ENCODE peak calls at places on chromosomes 11 and 22, in four cellular contexts. L is HAP-1; G is thoracic aorta; N is CD4-positive, alpha-beta T cell. K is an unnamed sample. For H3K9me3, the result is how much of the 10 kb centered on the place peaks cover.

GRCh38 chr22:22036588-22036987 is 54.0 kb upstream of the TOP3B start:
- DNase-seq in L (no peak), G (no peak), N (no peak), K (no peak)

GRCh38 chr22:38706101-38706884 is 549 bp downstream of the GTPBP1 start:
- DNase-seq in L (peak), G (no peak), N (peak), K (no peak)

GRCh38 chr11:69513196-69513595 is 31.7 kb downstream of the LINC01488 start:
- DNase-seq in L (no peak), G (no peak), N (no peak), K (no peak)

GRCh38 chr22:50469377-50470305 is 5.2 kb downstream of the SBF1 start:
- DNase-seq in L (no peak), G (no peak), N (peak), K (peak)

GRCh38 chr22:37465721-37466120 is 20.5 kb downstream of the MFNG start:
- DNase-seq in L (no peak), G (no peak), N (no peak), K (no peak)

GRCh38 chr11:106706355-106706754 is 311.9 kb downstream of the GUCY1A2 start:
- DNase-seq in L (no peak), G (no peak), N (no peak), K (no peak)

GRCh38 chr11:127268956-127269355 is 268.4 kb upstream of the KIRREL3 start:
- DNase-seq in L (no peak), G (no peak), N (no peak), K (no peak)

GRCh38 chr22:28710889-28711285 is 30.7 kb downstream of the CHEK2 start:
- DNase-seq in L (no peak), G (no peak), N (no peak), K (no peak)

GRCh38 chr11:126824035-126824607 is 176.4 kb downstream of the KIRREL3 start:
- DNase-seq in L (no peak), G (no peak), N (no peak), K (no peak)

GRCh38 chr22:36541831-36542391 is 12.9 kb upstream of the EIF3D start:
- DNase-seq in L (no peak), G (no peak), N (no peak), K (no peak)

GRCh38 chr11:69463181-69463891 is 18.1 kb upstream of the LINC01488 start:
- DNase-seq in L (no peak), G (no peak), N (no peak), K (no peak)

GRCh38 chr11:72573380-72573949 is 100.8 kb downstream of the PDE2A start:
- DNase-seq in L (peak), G (no peak), N (peak), K (no peak)

GRCh38 chr11:44444770-44445321 is 120.6 kb upstream of the CD82 start:
- DNase-seq in L (no peak), G (no peak), N (no peak), K (no peak)

GRCh38 chr11:118406599-118407166 is 5.3 kb downstream of the ATP5MG start:
- DNase-seq in L (no peak), G (no peak), N (no peak), K (no peak)

GRCh38 chr11:32594272-32594671 is 10.6 kb downstream of the EIF3M start:
- DNase-seq in L (no peak), G (no peak), N (no peak), K (no peak)

GRCh38 chr11:103055174-103055890 is 36.6 kb downstream of the DCUN1D5 start:
- DNase-seq in L (no peak), G (no peak), N (no peak), K (no peak)

GRCh38 chr11:63816732-63817131 is 3.5 kb downstream of the SPINDOC start:
- DNase-seq in L (no peak), G (no peak), N (no peak), K (no peak)

GRCh38 chr11:44628730-44629361 is 63.4 kb downstream of the CD82 start:
- DNase-seq in L (no peak), G (no peak), N (no peak), K (no peak)

GRCh38 chr11:83778598-83778997 is 492.4 kb upstream of the CCDC90B start:
- DNase-seq in L (no peak), G (no peak), N (no peak), K (no peak)

GRCh38 chr11:61749607-61750217 is 2.7 kb upstream of the MYRF start:
- DNase-seq in L (peak), G (no peak), N (no peak), K (no peak)

GRCh38 chr22:36197065-36197440 is 4.6 kb downstream of the APOL4 start:
- DNase-seq in L (peak), G (no peak), N (no peak), K (no peak)

GRCh38 chr22:22928666-22929380 is 41.2 kb downstream of the IGLL5 start:
- DNase-seq in L (no peak), G (no peak), N (no peak), K (no peak)

GRCh38 chr22:50114221-50114981 is 24.6 kb downstream of the MOV10L1 start:
- DNase-seq in L (no peak), G (no peak), N (no peak), K (no peak)

GRCh38 chr11:96122601-96123044 is 198.7 kb upstream of the MTMR2 start:
- DNase-seq in L (no peak), G (no peak), N (no peak), K (no peak)

GRCh38 chr11:128105511-128105910 is 481.8 kb downstream of the ETS1 start:
- DNase-seq in L (no peak), G (no peak), N (no peak), K (no peak)

GRCh38 chr11:2301631-2302272 is at the start of the genes C11orf21 and TSPAN32:
- DNase-seq in L (peak), G (no peak), N (peak), K (peak)

GRCh38 chr22:37079668-37080171 is 28.2 kb downstream of the KCTD17 start:
- DNase-seq in L (no peak), G (no peak), N (peak), K (peak)

GRCh38 chr22:23404689-23405365 is 175.3 kb downstream of the IGLL1 start:
- DNase-seq in L (peak), G (no peak), N (no peak), K (no peak)

GRCh38 chr22:39236321-39237275 is 8.2 kb downstream of the PDGFB start:
- DNase-seq in L (no peak), G (no peak), N (no peak), K (no peak)

DNA sequence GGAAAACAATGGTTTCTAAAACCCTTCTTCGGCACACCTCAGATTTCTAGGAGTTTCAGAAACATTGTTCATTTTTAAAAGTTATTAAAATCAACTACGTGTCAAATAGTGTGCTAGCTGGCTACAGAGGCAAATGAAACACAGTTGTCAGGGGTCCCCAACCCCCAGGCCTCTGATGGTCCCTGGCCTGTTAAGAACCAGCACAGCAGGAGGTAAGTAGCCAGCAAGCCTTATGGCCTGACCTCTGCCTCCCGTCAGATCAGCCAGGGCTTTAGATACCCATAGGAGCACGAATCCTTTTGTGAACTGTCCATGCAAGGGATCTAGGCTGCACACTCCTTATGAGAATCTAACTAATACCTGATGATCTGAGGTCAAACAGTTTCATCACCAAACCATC is 648.2 kb downstream of the FAM181B start:
- DNase-seq in L (no peak), G (no peak), N (no peak), K (no peak)
- H3K9me3 ChIP-seq in L (under half), G (under half), N (under half), K (under half)

GRCh38 chr11:70627219-70627618 is 228.9 kb downstream of the CTTN start:
- DNase-seq in L (no peak), G (no peak), N (no peak), K (no peak)
- H3K9me3 ChIP-seq in L (under half), G (under half), N (under half), K (under half)

GRCh38 chr11:75797116-75797515 is 17.9 kb upstream of the UVRAG start:
- DNase-seq in L (no peak), G (no peak), N (no peak), K (no peak)

GRCh38 chr11:75800136-75800675 is 14.8 kb upstream of the UVRAG start:
- DNase-seq in L (no peak), G (no peak), N (no peak), K (no peak)

GRCh38 chr11:75796091-75796435 is 18.9 kb upstream of the UVRAG start:
- DNase-seq in L (no peak), G (no peak), N (no peak), K (no peak)

GRCh38 chr11:75795276-75796090 is 19.5 kb upstream of the UVRAG start:
- DNase-seq in L (no peak), G (no peak), N (no peak), K (no peak)

DNA sequence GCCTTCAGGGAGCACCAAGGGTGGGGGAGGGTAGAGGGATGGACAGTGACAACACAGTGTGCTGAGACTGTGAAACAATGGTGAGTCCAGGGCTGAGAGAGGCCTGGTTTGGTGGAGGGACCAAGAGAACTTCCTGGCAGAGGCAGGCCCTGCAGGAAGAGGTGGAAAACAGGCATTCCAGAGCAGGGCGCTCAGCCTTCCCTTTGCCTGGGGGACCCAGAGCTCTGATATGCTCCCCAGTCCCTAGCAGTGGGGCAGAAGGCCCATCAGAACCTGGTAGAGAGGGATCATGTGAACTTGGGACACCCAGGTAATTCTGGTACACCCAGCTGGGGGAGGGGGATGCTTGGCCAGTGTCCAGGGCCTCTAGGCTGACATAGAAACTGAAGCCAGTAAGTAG is 17.2 kb upstream of the UVRAG start:
- DNase-seq in L (no peak), G (no peak), N (no peak), K (no peak)
- H3K9me3 ChIP-seq in L (under half), G (under half), N (under half), K (under half)

DNA sequence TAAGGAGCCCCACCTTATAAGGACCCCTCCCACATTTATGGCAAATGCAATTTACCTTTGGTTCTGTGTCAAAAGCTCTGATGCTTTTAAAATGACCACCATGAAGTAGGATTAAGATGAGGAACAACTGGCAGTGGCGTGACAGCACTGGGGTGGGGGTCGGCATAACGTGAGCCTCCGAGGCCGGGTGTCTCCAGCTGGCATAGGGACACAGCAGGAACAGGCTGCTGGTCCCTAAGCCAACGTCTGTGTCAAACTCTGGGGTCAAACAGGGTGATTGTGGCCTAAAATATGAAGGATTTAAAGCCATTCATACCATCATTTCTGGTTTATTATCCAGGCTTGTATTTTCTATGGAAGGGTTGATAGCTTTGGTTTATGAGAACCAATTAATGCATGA is 205.1 kb upstream of the NCAM1 start:
- DNase-seq in L (no peak), G (no peak), N (no peak), K (no peak)
- H3K9me3 ChIP-seq in L (under half), G (under half), N (under half), K (under half)

DNA sequence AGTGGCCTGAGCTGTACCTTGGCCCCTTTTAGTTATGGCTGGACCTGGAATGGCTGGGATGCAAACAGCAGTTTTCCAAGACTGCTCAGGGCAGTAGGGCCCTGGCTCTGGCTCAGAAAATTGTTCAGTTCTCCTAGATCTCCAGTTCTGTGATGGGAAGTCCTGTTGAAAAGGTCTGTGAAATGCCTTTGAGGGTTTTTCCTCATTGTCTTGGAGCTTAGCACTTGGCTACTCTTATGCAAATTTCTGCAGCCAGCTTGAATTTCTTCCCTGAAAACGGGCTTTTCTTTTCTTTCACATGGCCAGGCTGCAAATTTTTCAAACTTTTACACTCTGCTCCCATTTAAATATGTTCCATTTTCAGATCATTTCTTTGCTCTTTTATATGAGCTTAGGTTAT is 33.2 kb downstream of the OR4A15 start:
- DNase-seq in L (peak), G (no peak), N (no peak), K (no peak)
- H3K9me3 ChIP-seq in L (under half), G (under half), N (under half), K (under half)

GRCh38 chr11:130523609-130524008 is 75.2 kb downstream of the ADAMTS15 start:
- DNase-seq in L (no peak), G (no peak), N (no peak), K (no peak)
- H3K9me3 ChIP-seq in L (under half), G (under half), N (under half), K (under half)